ENCODE peak calls at places on chromosomes 6 and 20, in ten cellular contexts. N is fibroblast of pulmonary artery, T is spleen, H is AG04450, P is esophagus muscularis mucosa, X is WTC11, C is neural crest cell, Q is SK-N-SH, R is astrocyte, A is mesothelial cell of epicardium. I is an unnamed sample.

GRCh38 chr6:143176090-143177021 is 115.7 kb downstream of the AIG1 start:
- DNase-seq in R (peak; percentile 99), N (peak; percentile 78), T (no peak), C (no peak), A (no peak), X (peak; percentile 42), Q (no peak), P (no peak), H (peak; percentile 71), I (peak; percentile 70)

GRCh38 chr6:75922226-75922625 is 150.2 kb downstream of the IMPG1 start:
- DNase-seq in X (no peak), A (no peak), H (no peak), Q (no peak), C (no peak), T (no peak), R (peak; percentile 12), N (peak; percentile 7), P (no peak), I (no peak)

GRCh38 chr6:111485316-111485715 is 2.3 kb upstream of the REV3L start:
- DNase-seq in H (no peak), A (no peak), C (no peak), R (no peak), X (no peak), Q (no peak), T (no peak), N (no peak), P (no peak), I (no peak)

GRCh38 chr6:152184573-152185157 is 377.2 kb downstream of the ESR1 start:
- DNase-seq in Q (no peak), H (no peak), T (no peak), C (no peak), A (no peak), P (no peak), X (no peak), N (peak; percentile 21), R (no peak), I (no peak)

GRCh38 chr6:42042108-42042507 is 8.2 kb upstream of the TAF8 start:
- DNase-seq in C (no peak), T (no peak), P (no peak), N (no peak), X (no peak), Q (no peak), A (no peak), H (no peak), R (no peak), I (no peak)

GRCh38 chr6:33277663-33278391 is 904 bp downstream of the B3GALT4 start:
- DNase-seq in P (no peak), H (no peak), A (no peak), C (no peak), Q (peak; percentile 69), R (no peak), N (no peak), T (peak; percentile 88), X (peak; percentile 32), I (no peak)

GRCh38 chr6:157184202-157185015 is 138.9 kb downstream of the TMEM242 start:
- DNase-seq in A (peak; percentile 69), N (peak; percentile 67), X (peak; percentile 85), R (peak; percentile 23), Q (peak; percentile 84), C (peak; percentile 55), P (no peak), H (peak; percentile 15), T (peak; percentile 86), I (peak; percentile 19)

GRCh38 chr6:143164565-143165105 is 103.9 kb downstream of the AIG1 start:
- DNase-seq in H (no peak), P (no peak), T (no peak), A (no peak), Q (no peak), R (peak; percentile 50), X (no peak), C (no peak), N (no peak), I (no peak)

GRCh38 chr20:16846011-16846410 is 97.9 kb downstream of the OTOR start:
- DNase-seq in T (no peak), R (peak; percentile 42), P (no peak), A (no peak), X (no peak), H (no peak), Q (no peak), N (no peak), C (no peak), I (no peak)

GRCh38 chr6:127190552-127190951 is 72.1 kb downstream of the RSPO3 start:
- DNase-seq in N (peak; percentile 80), A (no peak), H (no peak), Q (no peak), P (no peak), X (no peak), C (no peak), T (no peak), R (no peak), I (no peak)

GRCh38 chr6:68196645-68197044 is 438.4 kb upstream of the ADGRB3 start:
- DNase-seq in P (no peak), Q (no peak), C (no peak), R (peak; percentile 23), A (no peak), N (peak; percentile 43), H (no peak), X (no peak), T (no peak), I (no peak)

GRCh38 chr6:31901953-31902643 is at the start of gene ZBTB12:
- DNase-seq in N (peak; percentile 97), X (peak; percentile 96), T (peak; percentile 96), P (peak; percentile 96), Q (peak; percentile 99), C (peak; percentile 95), R (peak; percentile 94), H (peak; percentile 96), A (peak; percentile 96), I (peak; percentile 94)

GRCh38 chr6:139650941-139651340 is 276.5 kb upstream of the CITED2 start:
- DNase-seq in R (no peak), A (no peak), C (no peak), Q (peak; percentile 5), X (no peak), H (no peak), T (no peak), P (no peak), N (no peak), I (no peak)

GRCh38 chr6:112330071-112330876 is 16.9 kb upstream of the RFPL4B start:
- DNase-seq in H (no peak), A (no peak), N (peak; percentile 40), Q (no peak), T (no peak), R (peak; percentile 42), P (no peak), X (no peak), C (no peak), I (no peak)

GRCh38 chr6:8904754-8905153 is 469.4 kb upstream of the SLC35B3 start:
- DNase-seq in N (no peak), T (no peak), R (no peak), P (no peak), H (no peak), A (no peak), X (peak; percentile 42), Q (peak; percentile 12), C (no peak), I (no peak)
- TF ChIP-seq CTCF in N (no peak), T (no peak), R (no peak), P (no peak), H (no peak), A (no peak), X (peak; percentile 39), Q (peak; percentile 34), C (peak; percentile 43), I (no peak)

DNA sequence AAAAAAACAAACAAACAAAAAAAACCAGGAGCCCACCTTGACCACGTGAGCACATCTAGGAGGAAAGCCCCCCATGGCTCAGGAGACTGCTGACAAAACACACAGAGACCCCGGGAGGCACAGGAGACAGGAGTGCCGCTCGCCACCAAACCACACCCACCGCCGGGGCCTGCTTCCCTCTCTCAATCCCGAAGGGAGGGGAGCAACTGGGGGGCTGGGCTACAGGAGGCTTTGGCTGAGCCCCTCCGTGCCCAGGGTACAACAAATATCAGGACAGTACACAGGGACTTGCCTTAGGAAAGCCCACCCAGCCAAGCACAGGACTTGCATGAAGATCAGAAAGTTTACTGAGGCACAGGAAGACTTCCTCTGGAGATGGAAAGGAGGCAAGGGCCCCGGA is 102.5 kb downstream of the TAF4 start:
- DNase-seq in C (no peak), X (no peak), H (no peak), R (no peak), P (no peak), T (peak; percentile 51), N (no peak), A (no peak), Q (no peak), I (no peak)
- TF ChIP-seq CTCF in C (no peak), X (no peak), H (no peak), R (no peak), P (no peak), T (no peak), N (no peak), A (no peak), Q (no peak), I (no peak)

GRCh38 chr6:2852921-2853322 is 11.3 kb upstream of the SERPINB1 start:
- DNase-seq in Q (no peak), T (no peak), P (peak; percentile 62), X (no peak), R (no peak), C (no peak), N (no peak), H (no peak), A (no peak), I (no peak)

GRCh38 chr6:2854394-2854982 is 12.8 kb upstream of the SERPINB1 start:
- DNase-seq in P (peak; percentile 91), X (no peak), Q (no peak), N (peak; percentile 88), A (no peak), T (no peak), H (no peak), C (no peak), R (no peak), I (no peak)

GRCh38 chr6:2852514-2852855 is 10.8 kb upstream of the SERPINB1 start:
- DNase-seq in X (no peak), R (no peak), C (no peak), H (no peak), N (no peak), A (no peak), Q (no peak), T (no peak), P (no peak), I (no peak)

GRCh38 chr6:2855061-2855519 is 13.4 kb upstream of the SERPINB1 start:
- DNase-seq in H (no peak), X (no peak), T (no peak), R (no peak), Q (no peak), C (peak; percentile 41), N (peak; percentile 85), P (no peak), A (no peak), I (no peak)

GRCh38 chr6:2853766-2854393 is 12.2 kb upstream of the SERPINB1 start:
- DNase-seq in N (peak; percentile 86), P (peak; percentile 90), Q (no peak), A (no peak), R (peak; percentile 70), T (no peak), X (no peak), H (no peak), C (no peak), I (peak; percentile 54)
- TF ChIP-seq CTCF in N (peak; percentile 48), P (peak; percentile 48), Q (peak; percentile 53), A (peak; percentile 32), R (peak; percentile 39), T (peak; percentile 32), X (no peak), H (peak; percentile 58), C (peak; percentile 59), I (peak; percentile 39)

DNA sequence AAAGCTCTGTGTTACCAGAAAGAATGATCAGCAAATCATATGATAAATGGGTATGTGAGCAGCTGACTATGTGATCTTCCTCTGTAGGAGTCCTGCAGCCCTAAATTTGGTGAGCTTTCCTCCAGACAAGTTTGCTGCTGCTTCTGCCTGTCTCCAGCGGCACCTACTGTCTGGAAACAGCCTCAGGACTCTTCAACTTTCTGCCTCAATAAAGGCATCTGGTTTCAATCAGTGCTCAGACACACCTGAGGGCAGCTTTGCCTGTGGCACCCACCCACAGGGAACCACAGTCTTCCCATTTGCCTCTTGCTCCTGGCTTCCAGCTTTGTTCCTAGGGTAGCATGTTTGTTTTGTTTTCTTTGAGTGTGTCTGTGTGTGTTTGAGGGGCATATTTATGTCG is 727.9 kb upstream of the MAN1A1 start:
- DNase-seq in C (no peak), H (no peak), R (peak; percentile 1), X (peak; percentile 28), A (no peak), N (peak; percentile 1), P (no peak), Q (no peak), T (no peak), I (no peak)
- TF ChIP-seq CTCF in C (peak; percentile 38), H (no peak), R (no peak), X (no peak), A (no peak), N (peak; percentile 11), P (no peak), Q (peak; percentile 16), T (no peak), I (no peak)

I was measured in AG09319.